ENCODE peak calls at places on chromosomes 13 and 19, in six cellular contexts. G, S, A, L, X and E are unnamed samples.

GRCh38 chr19:23415561-23416191 is 20.4 kb upstream of the ZNF91 start:
- DNase-seq in G (no peak), S (no peak), A (no peak), L (no peak), X (peak; percentile 97), E (peak; percentile 67)

GRCh38 chr19:49881672-49882394 is 4.3 kb downstream of the TBC1D17 start:
- DNase-seq in G (peak; percentile 33), S (no peak), A (no peak), L (no peak), X (peak; percentile 74), E (no peak)

GRCh38 chr13:112583592-112584277 is 4.2 kb downstream of the TUBGCP3 start:
- DNase-seq in G (no peak), S (no peak), A (no peak), L (no peak), X (no peak), E (no peak)

GRCh38 chr19:41569481-41570150 is 6.3 kb upstream of the CEACAM21 start:
- DNase-seq in G (no peak), S (no peak), A (no peak), L (no peak), X (peak; percentile 21), E (no peak)

GRCh38 chr19:29623726-29624488 is 17.8 kb downstream of the POP4 start:
- DNase-seq in G (no peak), S (no peak), A (no peak), L (no peak), X (no peak), E (no peak)

GRCh38 chr13:88824218-88824617 is 1153.0 kb downstream of the SLITRK5 start:
- DNase-seq in G (no peak), S (no peak), A (no peak), L (no peak), X (no peak), E (no peak)

GRCh38 chr13:40780822-40781401 is 8.5 kb upstream of the SLC25A15 start:
- DNase-seq in G (no peak), S (no peak), A (no peak), L (no peak), X (peak; percentile 43), E (peak; percentile 33)

GRCh38 chr19:55642153-55643002 is 1.1 kb upstream of the ZNF581 start:
- DNase-seq in G (peak; percentile 61), S (no peak), A (no peak), L (no peak), X (no peak), E (peak; percentile 30)

GRCh38 chr13:112818698-112819045 is 128.8 kb downstream of the ATP11A start:
- DNase-seq in G (no peak), S (no peak), A (no peak), L (no peak), X (no peak), E (no peak)

GRCh38 chr19:7973883-7974282 is 30.4 kb upstream of the TIMM44 start:
- DNase-seq in G (no peak), S (peak; percentile 27), A (no peak), L (no peak), X (no peak), E (no peak)

GRCh38 chr19:7528522-7529245 is 6.3 kb downstream of the MCOLN1 start:
- DNase-seq in G (no peak), S (no peak), A (no peak), L (no peak), X (no peak), E (no peak)

GRCh38 chr13:30780338-30780981 is 45.1 kb downstream of the ALOX5AP start:
- DNase-seq in G (no peak), S (no peak), A (no peak), L (no peak), X (no peak), E (no peak)

GRCh38 chr13:53121879-53122278 is 93.3 kb downstream of the OLFM4 start:
- DNase-seq in G (no peak), S (no peak), A (no peak), L (no peak), X (no peak), E (no peak)

GRCh38 chr19:29372921-29373797 is 152.6 kb upstream of the VSTM2B start:
- DNase-seq in G (no peak), S (no peak), A (no peak), L (no peak), X (no peak), E (no peak)

GRCh38 chr13:110067355-110068175 is 239.4 kb downstream of the COL4A1 start:
- DNase-seq in G (no peak), S (no peak), A (no peak), L (no peak), X (no peak), E (no peak)

GRCh38 chr13:35475960-35476943 is at the start of gene MAB21L1:
- DNase-seq in G (peak; percentile 28), S (peak; percentile 7), A (no peak), L (no peak), X (peak; percentile 49), E (no peak)

GRCh38 chr13:38900188-38900587 is 90.4 kb downstream of the STOML3 start:
- DNase-seq in G (no peak), S (no peak), A (no peak), L (no peak), X (peak; percentile 68), E (no peak)

GRCh38 chr13:106302011-106302410 is 233.5 kb downstream of the EFNB2 start:
- DNase-seq in G (no peak), S (no peak), A (no peak), L (no peak), X (peak; percentile 11), E (no peak)

GRCh38 chr13:45889582-45890243 is 38.2 kb upstream of the SIAH3 start:
- DNase-seq in G (no peak), S (no peak), A (no peak), L (no peak), X (no peak), E (no peak)

GRCh38 chr13:25018729-25019115 is 77.2 kb upstream of the PABPC3 start:
- DNase-seq in G (no peak), S (no peak), A (no peak), L (no peak), X (peak; percentile 50), E (no peak)

GRCh38 chr13:108154421-108154858 is 60.9 kb downstream of the LIG4 start:
- DNase-seq in G (no peak), S (no peak), A (no peak), L (no peak), X (no peak), E (no peak)

GRCh38 chr19:33849551-33850147 is 53.0 kb downstream of the KCTD15 start:
- DNase-seq in G (no peak), S (no peak), A (no peak), L (no peak), X (no peak), E (no peak)

GRCh38 chr19:55545443-55545842 is at the start of gene SBK3:
- DNase-seq in G (no peak), S (no peak), A (no peak), L (no peak), X (no peak), E (no peak)

GRCh38 chr19:54795763-54796162 is 7.6 kb upstream of the KIR2DL4 start:
- DNase-seq in G (no peak), S (no peak), A (no peak), L (no peak), X (no peak), E (no peak)

GRCh38 chr19:52749780-52750179 is 14.9 kb upstream of the ZNF611 start:
- DNase-seq in G (no peak), S (no peak), A (no peak), L (no peak), X (no peak), E (no peak)

GRCh38 chr13:81224502-81224833 is 883.5 kb upstream of the SPRY2 start:
- DNase-seq in G (no peak), S (no peak), A (no peak), L (no peak), X (no peak), E (no peak)

GRCh38 chr19:16161848-16162247 is 11.5 kb downstream of the CIB3 start:
- DNase-seq in G (no peak), S (no peak), A (peak; percentile 59), L (no peak), X (no peak), E (no peak)

GRCh38 chr13:39603424-39603947 is 493 bp upstream of the LHFPL6 start:
- DNase-seq in G (peak; percentile 39), S (no peak), A (no peak), L (no peak), X (peak; percentile 47), E (no peak)

GRCh38 chr13:23796546-23796945 is 92.7 kb downstream of the MIPEP start:
- DNase-seq in G (no peak), S (no peak), A (peak; percentile 42), L (no peak), X (no peak), E (no peak)

GRCh38 chr19:10418281-10419199 is 1.8 kb upstream of the PDE4A start:
- DNase-seq in G (no peak), S (no peak), A (no peak), L (no peak), X (peak; percentile 57), E (no peak)

GRCh38 chr19:13689050-13689449 is 75.3 kb upstream of the MRI1 start:
- DNase-seq in G (no peak), S (no peak), A (no peak), L (no peak), X (peak; percentile 86), E (peak; percentile 11)

GRCh38 chr19:18203408-18203862 is 407 bp downstream of the RAB3A start:
- DNase-seq in G (no peak), S (peak; percentile 46), A (no peak), L (peak; percentile 45), X (no peak), E (no peak)

GRCh38 chr19:47518139-47518538 is 3.3 kb upstream of the NAPA start:
- DNase-seq in G (no peak), S (no peak), A (no peak), L (peak; percentile 26), X (no peak), E (no peak)

GRCh38 chr19:34172661-34173144 is 399 bp downstream of the LSM14A start:
- DNase-seq in G (no peak), S (no peak), A (no peak), L (peak; percentile 11), X (no peak), E (no peak)